ENCODE peak calls at places on chromosomes 3 and 15, in four cellular contexts. L is stomach, W is cardiac muscle cell, N is tibial artery. B is an unnamed sample.

GRCh38 chr3:170999737-171000242 is 26.7 kb downstream of the SLC2A2 start:
- DNase-seq in W (peak; percentile 74), N (no peak), L (no peak), B (no peak)

GRCh38 chr3:127853681-127854080 is 31.4 kb upstream of the MGLL start:
- DNase-seq in N (no peak), L (no peak), W (no peak), B (no peak)

GRCh38 chr3:177771780-177772179 is 574.5 kb upstream of the TBL1XR1 start:
- DNase-seq in N (no peak), W (no peak), L (no peak), B (no peak)

GRCh38 chr3:187122261-187122660 is 17.0 kb downstream of the RPL39L start:
- DNase-seq in N (no peak), W (no peak), L (no peak), B (no peak)

GRCh38 chr15:33309602-33310276 is 1.0 kb upstream of the RYR3 start:
- DNase-seq in W (peak; percentile 4), L (no peak), N (peak; percentile 35), B (no peak)

GRCh38 chr3:129195731-129196256 is 12.1 kb upstream of the CNBP start:
- DNase-seq in W (peak; percentile 95), N (peak; percentile 65), L (no peak), B (peak; percentile 54)

GRCh38 chr3:79414821-79415220 is 353.0 kb downstream of the ROBO1 start:
- DNase-seq in L (no peak), W (peak; percentile 76), N (peak; percentile 47), B (peak; percentile 86)

GRCh38 chr15:96564546-96564945 is 234.0 kb downstream of the NR2F2 start:
- DNase-seq in N (no peak), L (no peak), W (no peak), B (no peak)

GRCh38 chr15:84685304-84685703 is 27.3 kb upstream of the NMB start:
- DNase-seq in W (peak; percentile 89), L (no peak), N (peak; percentile 66), B (peak; percentile 88)

GRCh38 chr15:32898414-32898813 is 180.6 kb downstream of the GREM1 start:
- DNase-seq in W (no peak), N (no peak), L (no peak), B (no peak)

GRCh38 chr3:105647047-105647446 is 221.8 kb downstream of the CBLB start:
- DNase-seq in L (no peak), W (peak; percentile 93), N (no peak), B (no peak)

GRCh38 chr3:76024640-76025039 is 239.3 kb upstream of the ZNF717 start:
- DNase-seq in W (peak; percentile 6), L (no peak), N (no peak), B (no peak)

GRCh38 chr3:19229086-19229485 is 80.8 kb downstream of the KCNH8 start:
- DNase-seq in N (no peak), W (no peak), L (no peak), B (no peak)
- TF ChIP-seq CTCF in N (no peak), W (no peak), L (no peak), B (no peak)

GRCh38 chr3:194869482-194870169 is 183.9 kb downstream of the FAM43A start:
- DNase-seq in L (no peak), N (no peak), W (no peak), B (no peak)
- TF ChIP-seq CTCF in L (no peak), N (no peak), W (no peak), B (no peak)

GRCh38 chr15:57665187-57665586 is 41.3 kb upstream of the POLR2M start:
- DNase-seq in L (no peak), N (no peak), W (no peak), B (no peak)

GRCh38 chr15:57668074-57668473 is 38.4 kb upstream of the POLR2M start:
- DNase-seq in L (no peak), N (no peak), W (no peak), B (no peak)

GRCh38 chr15:57665939-57666338 is 40.6 kb upstream of the POLR2M start:
- DNase-seq in L (no peak), N (no peak), W (no peak), B (no peak)

GRCh38 chr15:57663262-57663661 is 43.3 kb upstream of the POLR2M start:
- DNase-seq in W (no peak), N (no peak), L (no peak), B (no peak)

DNA sequence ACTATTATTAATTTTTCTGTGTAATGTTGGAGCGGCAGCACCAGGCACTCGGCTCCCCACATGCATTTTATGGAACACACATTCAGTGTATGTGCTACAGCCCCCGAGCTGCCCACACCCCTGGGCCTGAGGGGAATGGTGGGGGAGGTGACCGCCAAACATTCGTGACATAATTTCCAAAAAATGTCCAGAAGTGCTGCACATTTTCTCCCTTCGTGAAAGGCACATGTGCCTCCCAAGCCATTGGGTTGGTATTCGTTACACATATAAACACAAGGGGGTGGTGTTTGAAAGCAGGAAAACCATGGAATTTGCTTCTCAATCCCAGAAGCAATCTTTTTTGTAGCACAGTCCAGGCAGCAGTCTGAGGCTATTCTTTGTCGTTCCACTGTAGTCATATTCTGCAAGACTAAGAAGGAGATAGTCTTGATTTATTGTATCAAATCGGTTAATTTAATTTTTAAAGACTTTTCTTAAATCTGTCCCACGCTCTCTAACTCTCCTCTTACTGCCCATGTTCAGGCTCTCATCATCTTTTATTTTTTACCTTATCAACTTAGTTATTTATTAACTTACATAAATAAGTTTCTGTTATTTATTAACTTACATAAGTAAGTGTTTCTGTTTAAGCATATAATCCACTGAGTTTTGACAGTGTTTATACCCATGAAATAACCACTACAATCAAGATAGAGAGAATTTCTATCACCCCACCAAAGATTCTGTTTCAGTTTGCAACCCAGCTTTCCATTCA is 39.2 kb upstream of the POLR2M start:
- DNase-seq in N (no peak), L (no peak), W (peak; percentile 82), B (no peak)
- TF ChIP-seq CTCF in N (peak; percentile 63), L (peak; percentile 42), W (peak; percentile 61), B (no peak)

GRCh38 chr3:49428697-49429100 is 425 bp downstream of the NICN1 start:
- DNase-seq in N (no peak), L (no peak), W (no peak), B (no peak)
- TF ChIP-seq CTCF in N (no peak), L (no peak), W (peak; percentile 8), B (no peak)

GRCh38 chr3:169449012-169449411 is 214.5 kb downstream of the MECOM start:
- DNase-seq in L (no peak), N (no peak), W (no peak), B (no peak)
- TF ChIP-seq CTCF in L (no peak), N (no peak), W (no peak), B (no peak)

GRCh38 chr3:66196633-66197032 is 24.2 kb upstream of the SLC25A26 start:
- DNase-seq in N (no peak), W (no peak), L (no peak), B (no peak)
- TF ChIP-seq CTCF in N (peak; percentile 20), W (peak; percentile 23), L (peak; percentile 34), B (no peak)

DNA sequence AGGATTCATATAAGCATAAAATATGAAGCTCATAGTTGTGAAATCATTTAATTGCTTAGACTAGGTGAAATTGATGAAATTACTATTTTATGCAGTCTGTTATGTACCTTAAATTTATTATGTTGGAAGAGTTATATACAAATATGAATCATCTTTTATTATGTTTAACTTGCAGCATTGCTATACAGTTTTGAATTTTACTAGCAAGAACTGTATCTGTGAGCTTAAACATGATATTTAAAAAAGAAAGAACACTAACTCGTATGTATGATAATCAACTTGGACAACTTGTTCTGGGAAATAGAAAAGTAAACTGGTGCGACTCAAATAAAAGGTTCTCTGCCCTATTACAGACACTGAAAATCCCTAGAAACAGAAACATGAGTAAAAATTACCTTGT is 1.8 kb downstream of the STX19 start:
- DNase-seq in L (no peak), W (no peak), N (no peak), B (no peak)
- TF ChIP-seq CTCF in L (no peak), W (no peak), N (no peak), B (no peak)

DNA sequence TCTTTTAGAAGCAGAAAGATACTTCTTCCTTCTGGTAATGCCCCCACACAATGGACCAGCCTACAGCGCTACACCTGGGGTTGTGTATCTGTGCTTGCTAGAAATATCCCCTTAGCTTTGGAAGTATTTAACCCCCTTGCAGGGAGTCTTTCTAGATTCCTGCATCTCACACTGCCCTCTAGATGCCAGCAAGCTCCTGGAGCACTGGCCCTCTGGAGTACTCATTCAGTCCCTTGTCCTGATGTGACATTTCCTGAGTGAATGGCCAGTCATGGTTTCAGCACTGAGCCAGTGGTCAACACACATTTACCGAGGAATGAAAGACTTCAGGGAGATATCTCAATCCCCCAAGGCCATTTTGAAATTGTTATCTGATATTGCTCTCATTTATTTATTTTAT is 30.5 kb upstream of the RBP2 start:
- DNase-seq in L (no peak), W (no peak), N (no peak), B (no peak)
- TF ChIP-seq CTCF in L (no peak), W (no peak), N (no peak), B (no peak)